ENCODE peak calls at places on chromosomes 12 and 14, in five cellular contexts. N is neuronal stem cell, O is mesenchymal stem cell, J is trophoblast cell, I is H1. D is an unnamed sample. For H3K4me1, the result is how much of the 10 kb centered on the place peaks cover.

GRCh38 chr12:114384746-114385145 is 21.2 kb downstream of the TBX5 start:
- DNase-seq in O (no peak), J (no peak), N (no peak), I (no peak), D (no peak)

GRCh38 chr12:91926810-91927209 is 218.8 kb downstream of the BTG1 start:
- DNase-seq in N (no peak), I (no peak), O (peak), J (peak), D (no peak)

GRCh38 chr14:29749327-29749726 is 178.3 kb downstream of the PRKD1 start:
- DNase-seq in O (peak), I (no peak), J (no peak), N (no peak), D (no peak)

GRCh38 chr12:107635139-107635538 is 50.5 kb upstream of the PWP1 start:
- DNase-seq in I (peak), N (no peak), O (no peak), J (no peak), D (peak)

GRCh38 chr12:10982244-10982643 is 4.5 kb downstream of the TAS2R50 start:
- DNase-seq in O (no peak), I (no peak), J (no peak), N (no peak), D (no peak)

GRCh38 chr14:80955434-80955939 is at the start of gene TSHR:
- DNase-seq in I (no peak), J (no peak), O (peak), N (peak), D (peak)

GRCh38 chr14:82676403-82676802 is 1142.8 kb upstream of the SEL1L start:
- DNase-seq in O (no peak), I (no peak), J (no peak), N (no peak), D (no peak)

GRCh38 chr12:128970110-128970509 is 116.8 kb downstream of the GLT1D1 start:
- DNase-seq in J (no peak), I (no peak), O (no peak), N (no peak), D (no peak)

GRCh38 chr14:33986804-33987203 is 35.9 kb upstream of the EGLN3 start:
- DNase-seq in I (no peak), N (no peak), J (peak), O (peak), D (no peak)

GRCh38 chr14:104332634-104333270 is 194.4 kb downstream of the KIF26A start:
- DNase-seq in N (no peak), J (no peak), O (no peak), I (no peak), D (no peak)

GRCh38 chr14:104130974-104131651 is 7.3 kb upstream of the KIF26A start:
- DNase-seq in J (peak), O (peak), N (no peak), I (no peak), D (peak)

GRCh38 chr14:102811254-102811963 is 34.2 kb downstream of the TRAF3 start:
- DNase-seq in J (peak), N (no peak), I (no peak), O (no peak), D (no peak)

GRCh38 chr12:65845751-65846537 is 21.7 kb downstream of the HMGA2 start:
- DNase-seq in N (peak), J (no peak), I (no peak), O (no peak), D (peak)

GRCh38 chr12:50186667-50187066 is 19.5 kb upstream of the CERS5 start:
- DNase-seq in J (peak), N (no peak), I (no peak), O (no peak), D (no peak)

GRCh38 chr12:41856228-41856627 is 288.4 kb downstream of the GXYLT1 start:
- DNase-seq in I (no peak), N (no peak), O (no peak), J (no peak), D (no peak)

GRCh38 chr14:88170333-88170732 is 152.7 kb downstream of the KCNK10 start:
- DNase-seq in O (no peak), I (no peak), N (no peak), J (no peak), D (no peak)

GRCh38 chr14:105484069-105484996 is 2.4 kb upstream of the CRIP1 start:
- DNase-seq in I (no peak), N (no peak), J (peak), O (peak), D (no peak)

GRCh38 chr14:55588259-55588699 is 8.3 kb downstream of the KTN1 start:
- DNase-seq in O (peak), J (no peak), I (no peak), N (no peak), D (no peak)

GRCh38 chr14:51239813-51240803 is at the start of gene TMX1:
- DNase-seq in O (peak), N (peak), I (peak), J (peak), D (peak)

GRCh38 chr12:76143343-76144252 is 59.1 kb upstream of the NAP1L1 start:
- DNase-seq in N (no peak), J (no peak), O (no peak), I (no peak), D (no peak)

GRCh38 chr14:22071001-22071400 is 397.4 kb upstream of the OR4E1 start:
- DNase-seq in N (no peak), I (no peak), J (no peak), O (no peak), D (no peak)

GRCh38 chr12:104026841-104027599 is 23.0 kb downstream of the GLT8D2 start:
- DNase-seq in N (no peak), J (no peak), O (no peak), I (no peak), D (no peak)

GRCh38 chr12:108722992-108723766 is 8.1 kb downstream of the CORO1C start:
- DNase-seq in O (peak), I (no peak), N (no peak), J (peak), D (no peak)

GRCh38 chr12:111160350-111161142 is 208.3 kb downstream of the PHETA1 start:
- DNase-seq in O (no peak), J (no peak), I (no peak), N (no peak), D (no peak)

GRCh38 chr12:29242921-29243431 is 93.9 kb downstream of the FAR2 start:
- DNase-seq in I (no peak), O (peak), J (no peak), N (no peak), D (no peak)

GRCh38 chr14:20774258-20774657 is 6.1 kb downstream of the EDDM3B start:
- DNase-seq in N (no peak), J (no peak), I (no peak), O (no peak), D (no peak)

GRCh38 chr12:69779928-69780327 is 41.3 kb downstream of the RAB3IP start:
- DNase-seq in J (peak), N (peak), I (peak), O (peak), D (peak)

GRCh38 chr12:27667540-27667939 is 28.7 kb upstream of the REP15 start:
- DNase-seq in J (no peak), I (no peak), N (no peak), O (peak), D (no peak)

GRCh38 chr12:108643941-108644742 is 10.4 kb upstream of the SELPLG start:
- DNase-seq in I (no peak), J (no peak), O (no peak), N (no peak), D (peak)

GRCh38 chr12:10207136-10207535 is 5.5 kb upstream of the GABARAPL1 start:
- DNase-seq in O (no peak), I (no peak), J (no peak), N (no peak), D (no peak)

GRCh38 chr12:112183141-112183581 is 57.8 kb downstream of the TRAFD1 start:
- DNase-seq in I (no peak), J (no peak), O (no peak), N (no peak), D (no peak)

GRCh38 chr14:100410056-100410565 is 87.0 kb downstream of the SLC25A47 start:
- DNase-seq in O (peak), J (no peak), N (no peak), I (peak), D (peak)

GRCh38 chr12:8894378-8894777 is 19.9 kb upstream of the PHC1 start:
- DNase-seq in O (peak), N (no peak), I (no peak), J (no peak), D (no peak)

GRCh38 chr12:78002878-78003277 is 172.2 kb downstream of the NAV3 start:
- DNase-seq in O (no peak), I (no peak), N (no peak), J (no peak), D (no peak)

GRCh38 chr12:97595423-97595822 is 132.8 kb downstream of the RMST start:
- DNase-seq in I (no peak), N (no peak), J (no peak), O (no peak), D (no peak)

GRCh38 chr12:113233967-113234366 is 12.7 kb downstream of the TPCN1 start:
- DNase-seq in O (no peak), N (no peak), J (no peak), I (no peak), D (no peak)
- H3K4me1 ChIP-seq in O (under half), N (under half), J (under half), I (under half), D (under half)

GRCh38 chr14:64733899-64734298 is 29.7 kb downstream of the PLEKHG3 start:
- DNase-seq in I (no peak), N (no peak), J (no peak), O (no peak), D (no peak)
- H2BK12ac ChIP-seq in I (no peak), N (no peak), J (no peak), O (no peak), D (no peak)

DNA sequence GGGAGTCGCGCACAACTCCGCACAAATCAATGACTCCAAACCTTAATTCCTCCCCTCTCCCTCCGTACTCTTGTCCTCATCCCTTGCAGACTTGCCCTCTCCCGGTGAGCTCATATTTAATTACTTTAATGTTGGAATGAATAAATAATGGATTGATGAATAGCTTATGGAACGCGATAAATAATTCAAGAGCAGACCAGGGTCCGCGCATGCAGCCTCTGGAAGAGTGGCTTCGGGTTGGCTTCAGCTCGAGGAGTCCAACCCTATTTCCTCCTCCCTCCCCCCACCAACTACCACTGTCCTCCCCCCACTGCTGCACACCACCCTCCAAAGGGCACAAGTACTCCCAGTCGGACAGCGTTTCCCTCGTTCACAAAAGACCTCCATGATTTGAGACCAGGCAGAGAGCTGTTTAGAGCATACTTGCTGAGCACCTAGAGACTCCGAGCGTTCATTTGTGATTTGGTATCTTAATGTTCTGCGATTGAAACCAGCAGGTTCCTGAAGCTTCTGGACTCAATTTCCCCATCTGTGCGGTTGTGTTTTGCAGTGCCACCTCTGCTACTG is 621 bp upstream of the SIX1 start:
- DNase-seq in I (no peak), O (no peak), N (peak), J (no peak), D (peak)
- H3K9ac ChIP-seq in I (no peak), O (peak), N (no peak), J (no peak), D (no peak)

GRCh38 chr12:57813971-57814771 is 4.4 kb downstream of the AVIL start:
- DNase-seq in I (no peak), J (no peak), N (no peak), O (no peak), D (peak)
- H3K4me1 ChIP-seq in I (under half), J (under half), N (under half), O (under half), D (under half)

GRCh38 chr14:72945628-72946027 is 19.4 kb downstream of the DCAF4 start:
- DNase-seq in J (no peak), O (no peak), I (no peak), N (no peak), D (no peak)
- H2BK12ac ChIP-seq in J (no peak), O (no peak), I (no peak), N (no peak), D (no peak)

GRCh38 chr12:57746025-57746424 is 1.2 kb downstream of the TSPAN31 start:
- DNase-seq in I (no peak), J (no peak), N (no peak), O (no peak), D (no peak)
- H3K9ac ChIP-seq in I (no peak), J (no peak), N (no peak), O (peak), D (no peak)

DNA sequence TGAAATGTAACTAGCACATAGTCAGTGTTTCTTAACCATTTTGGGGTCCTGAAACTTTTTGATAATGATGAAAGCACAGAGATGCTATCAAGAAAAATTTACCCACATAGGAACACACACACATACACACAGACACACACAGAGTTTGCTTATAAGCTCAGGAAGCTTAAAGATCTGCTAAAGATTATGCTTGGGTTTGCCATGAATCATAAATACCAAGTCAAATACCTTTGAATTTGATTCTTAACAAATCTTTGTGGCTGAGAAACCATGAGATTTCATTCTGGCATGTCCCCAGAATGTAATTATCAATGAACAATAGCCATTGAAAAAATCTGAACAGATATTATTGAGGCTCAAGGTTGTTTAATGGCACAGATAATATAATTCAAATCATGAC is 89.2 kb downstream of the NTS start:
- DNase-seq in O (no peak), N (no peak), I (no peak), J (no peak), D (no peak)
- H3K4me1 ChIP-seq in O (under half), N (under half), I (under half), J (under half), D (under half)

GRCh38 chr14:54038724-54039123 is 82.1 kb upstream of the BMP4 start:
- DNase-seq in N (no peak), O (no peak), J (no peak), I (no peak), D (no peak)

GRCh38 chr14:54046250-54046649 is 89.6 kb upstream of the BMP4 start:
- DNase-seq in J (no peak), N (no peak), O (no peak), I (no peak), D (no peak)

GRCh38 chr14:54040851-54041250 is 84.2 kb upstream of the BMP4 start:
- DNase-seq in I (no peak), O (no peak), J (no peak), N (no peak), D (no peak)
- H2BK12ac ChIP-seq in I (no peak), O (no peak), J (no peak), N (no peak), D (no peak)

DNA sequence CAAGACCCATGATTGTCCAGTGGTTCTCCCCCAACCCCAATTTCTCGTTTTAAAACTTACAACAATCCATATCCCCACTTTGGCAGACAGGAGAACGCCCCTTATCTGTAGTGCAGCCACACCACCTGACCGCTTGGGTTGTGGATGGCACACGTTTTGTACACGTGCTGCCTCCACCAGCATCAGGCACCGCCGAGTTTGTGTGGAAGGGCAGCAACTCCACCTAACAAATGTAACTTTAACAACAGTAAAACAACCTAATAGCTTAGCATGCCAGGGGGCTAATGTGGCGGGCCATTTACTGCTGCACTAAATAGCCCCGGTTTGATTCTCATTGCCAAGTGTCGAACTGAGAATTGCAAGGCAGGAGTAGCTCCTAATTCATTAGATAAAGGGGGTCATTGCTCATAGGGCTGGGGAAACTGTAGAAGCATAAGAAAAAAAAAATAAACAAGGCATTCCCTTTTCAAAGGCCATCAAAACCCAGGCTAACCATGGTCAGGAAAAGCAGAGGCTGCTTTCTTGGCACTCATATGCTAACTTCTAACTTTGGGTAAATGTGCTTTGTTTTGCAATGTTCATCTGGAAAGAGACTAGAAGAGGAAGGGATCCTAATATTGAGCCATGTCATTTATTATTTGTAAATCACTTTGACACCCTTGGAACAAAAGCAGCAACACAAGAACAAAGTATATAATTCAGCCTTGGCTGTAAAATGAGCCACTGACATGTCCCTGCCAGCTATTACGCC is 279.7 kb upstream of the SOX5 start:
- DNase-seq in J (no peak), I (no peak), O (no peak), N (no peak), D (no peak)
- H3K9ac ChIP-seq in J (no peak), I (no peak), O (no peak), N (no peak), D (no peak)

GRCh38 chr14:68942281-68943035 is 36.6 kb downstream of the ACTN1 start:
- DNase-seq in I (no peak), N (no peak), O (peak), J (peak), D (no peak)
- H3K4me1 ChIP-seq in I (under half), N (under half), O (half or more), J (half or more), D (under half)